ENCODE peak calls at places on chromosomes 12 and 14, in eight cellular contexts. One of them, this sample, is unnamed.

GRCh38 chr12:124512667-124513296 is 54.6 kb downstream of the NCOR2 start:
- DNase-seq in SW 1271: peak; percentile 87
- DNase-seq in AG09309: peak; percentile 79
- DNase-seq in H4: peak; percentile 91
- DNase-seq in non-pigmented ciliary epithelial cell: peak; percentile 89
- DNase-seq in activated CD4-positive, alpha-beta T cell treated with anti-CD3 and anti-CD28 coated beads for 24 hours: no peak
- DNase-seq in GM19239: no peak
- DNase-seq in NCI-H345: no peak
- DNase-seq in this sample: no peak

GRCh38 chr14:50669441-50669986 is 1.4 kb upstream of the SAV1 start:
- DNase-seq in SW 1271: no peak
- DNase-seq in AG09309: no peak
- DNase-seq in H4: no peak
- DNase-seq in non-pigmented ciliary epithelial cell: no peak
- DNase-seq in activated CD4-positive, alpha-beta T cell treated with anti-CD3 and anti-CD28 coated beads for 24 hours: no peak
- DNase-seq in GM19239: no peak
- DNase-seq in NCI-H345: no peak
- DNase-seq in this sample: no peak

GRCh38 chr14:22623047-22623446 is 21.1 kb downstream of the OR6J1 start:
- DNase-seq in SW 1271: no peak
- DNase-seq in AG09309: no peak
- DNase-seq in H4: no peak
- DNase-seq in non-pigmented ciliary epithelial cell: no peak
- DNase-seq in activated CD4-positive, alpha-beta T cell treated with anti-CD3 and anti-CD28 coated beads for 24 hours: no peak
- DNase-seq in GM19239: no peak
- DNase-seq in NCI-H345: no peak
- DNase-seq in this sample: no peak

GRCh38 chr12:52210925-52211650 is 19.3 kb upstream of the KRT80 start:
- DNase-seq in SW 1271: no peak
- DNase-seq in AG09309: no peak
- DNase-seq in H4: no peak
- DNase-seq in non-pigmented ciliary epithelial cell: no peak
- DNase-seq in activated CD4-positive, alpha-beta T cell treated with anti-CD3 and anti-CD28 coated beads for 24 hours: no peak
- DNase-seq in GM19239: no peak
- DNase-seq in NCI-H345: no peak
- DNase-seq in this sample: no peak

GRCh38 chr14:68703093-68703492 is 89.8 kb downstream of the ZFP36L1 start:
- DNase-seq in SW 1271: no peak
- DNase-seq in AG09309: no peak
- DNase-seq in H4: peak; percentile 42
- DNase-seq in non-pigmented ciliary epithelial cell: no peak
- DNase-seq in activated CD4-positive, alpha-beta T cell treated with anti-CD3 and anti-CD28 coated beads for 24 hours: peak; percentile 15
- DNase-seq in GM19239: no peak
- DNase-seq in NCI-H345: no peak
- DNase-seq in this sample: no peak

GRCh38 chr12:78916845-78917480 is 52.4 kb downstream of the SYT1 start:
- DNase-seq in SW 1271: no peak
- DNase-seq in AG09309: no peak
- DNase-seq in H4: peak; percentile 81
- DNase-seq in non-pigmented ciliary epithelial cell: peak; percentile 35
- DNase-seq in activated CD4-positive, alpha-beta T cell treated with anti-CD3 and anti-CD28 coated beads for 24 hours: no peak
- DNase-seq in GM19239: no peak
- DNase-seq in NCI-H345: no peak
- DNase-seq in this sample: no peak

GRCh38 chr14:81819344-81819743 is 285.7 kb upstream of the SEL1L start:
- DNase-seq in SW 1271: no peak
- DNase-seq in AG09309: no peak
- DNase-seq in H4: no peak
- DNase-seq in non-pigmented ciliary epithelial cell: no peak
- DNase-seq in activated CD4-positive, alpha-beta T cell treated with anti-CD3 and anti-CD28 coated beads for 24 hours: no peak
- DNase-seq in GM19239: no peak
- DNase-seq in NCI-H345: no peak
- DNase-seq in this sample: no peak

GRCh38 chr14:95040723-95041476 is 116.4 kb downstream of the DICER1 start:
- DNase-seq in SW 1271: no peak
- DNase-seq in AG09309: no peak
- DNase-seq in H4: peak; percentile 27
- DNase-seq in non-pigmented ciliary epithelial cell: no peak
- DNase-seq in activated CD4-positive, alpha-beta T cell treated with anti-CD3 and anti-CD28 coated beads for 24 hours: no peak
- DNase-seq in GM19239: no peak
- DNase-seq in NCI-H345: no peak
- DNase-seq in this sample: no peak

GRCh38 chr12:124508323-124509096 is 58.9 kb downstream of the NCOR2 start:
- DNase-seq in SW 1271: no peak
- DNase-seq in AG09309: no peak
- DNase-seq in H4: no peak
- DNase-seq in non-pigmented ciliary epithelial cell: no peak
- DNase-seq in activated CD4-positive, alpha-beta T cell treated with anti-CD3 and anti-CD28 coated beads for 24 hours: no peak
- DNase-seq in GM19239: no peak
- DNase-seq in NCI-H345: no peak
- DNase-seq in this sample: no peak

GRCh38 chr12:93592641-93593396 is 20.3 kb downstream of the SOCS2 start:
- DNase-seq in SW 1271: no peak
- DNase-seq in AG09309: no peak
- DNase-seq in H4: no peak
- DNase-seq in non-pigmented ciliary epithelial cell: no peak
- DNase-seq in activated CD4-positive, alpha-beta T cell treated with anti-CD3 and anti-CD28 coated beads for 24 hours: no peak
- DNase-seq in GM19239: no peak
- DNase-seq in NCI-H345: no peak
- DNase-seq in this sample: no peak

GRCh38 chr12:115639667-115640012 is 637.9 kb downstream of the MED13L start:
- DNase-seq in SW 1271: no peak
- DNase-seq in AG09309: no peak
- DNase-seq in H4: no peak
- DNase-seq in non-pigmented ciliary epithelial cell: no peak
- DNase-seq in activated CD4-positive, alpha-beta T cell treated with anti-CD3 and anti-CD28 coated beads for 24 hours: no peak
- DNase-seq in GM19239: no peak
- DNase-seq in NCI-H345: no peak
- DNase-seq in this sample: no peak

GRCh38 chr14:70707138-70708038 is 65.7 kb downstream of the TTC9 start:
- DNase-seq in SW 1271: no peak
- DNase-seq in AG09309: peak; percentile 23
- DNase-seq in H4: peak; percentile 66
- DNase-seq in non-pigmented ciliary epithelial cell: peak; percentile 69
- DNase-seq in activated CD4-positive, alpha-beta T cell treated with anti-CD3 and anti-CD28 coated beads for 24 hours: no peak
- DNase-seq in GM19239: no peak
- DNase-seq in NCI-H345: no peak
- DNase-seq in this sample: no peak

This sample was measured in CD4-positive, CD25-positive, alpha-beta regulatory T cell.